ENCODE peak calls at places on chromosomes 6 and 20, in six cellular contexts. One of them, this sample, is unnamed.

GRCh38 chr6:11460837-11461661 is 76.5 kb upstream of the TMEM170B start:
- DNase-seq in thoracic aorta: no peak
- DNase-seq in cardiac fibroblast: no peak
- DNase-seq in MM.1S: peak; percentile 57
- DNase-seq in HFF-Myc: no peak
- DNase-seq in foreskin fibroblast: no peak
- DNase-seq in this sample: no peak

GRCh38 chr6:131917318-131917717 is 33.9 kb downstream of the CCN2 start:
- DNase-seq in thoracic aorta: no peak
- DNase-seq in cardiac fibroblast: no peak
- DNase-seq in MM.1S: peak; percentile 81
- DNase-seq in HFF-Myc: no peak
- DNase-seq in foreskin fibroblast: no peak
- DNase-seq in this sample: no peak

GRCh38 chr20:3681931-3682820 is at the start of gene ADAM33:
- DNase-seq in thoracic aorta: no peak
- DNase-seq in cardiac fibroblast: peak; percentile 59
- DNase-seq in MM.1S: no peak
- DNase-seq in HFF-Myc: no peak
- DNase-seq in foreskin fibroblast: peak; percentile 88
- DNase-seq in this sample: no peak

GRCh38 chr20:38842017-38842416 is 36.5 kb downstream of the PPP1R16B start:
- DNase-seq in thoracic aorta: no peak
- DNase-seq in cardiac fibroblast: no peak
- DNase-seq in MM.1S: peak; percentile 67
- DNase-seq in HFF-Myc: no peak
- DNase-seq in foreskin fibroblast: no peak
- DNase-seq in this sample: no peak

GRCh38 chr6:60643870-60644269 is 1642.2 kb downstream of the KHDRBS2 start:
- DNase-seq in thoracic aorta: no peak
- DNase-seq in cardiac fibroblast: no peak
- DNase-seq in MM.1S: no peak
- DNase-seq in HFF-Myc: no peak
- DNase-seq in foreskin fibroblast: no peak
- DNase-seq in this sample: no peak

GRCh38 chr20:19995220-19995863 is 21.8 kb upstream of the NAA20 start:
- DNase-seq in thoracic aorta: no peak
- DNase-seq in cardiac fibroblast: peak; percentile 78
- DNase-seq in MM.1S: peak; percentile 50
- DNase-seq in HFF-Myc: no peak
- DNase-seq in foreskin fibroblast: peak; percentile 82
- DNase-seq in this sample: peak; percentile 28

GRCh38 chr6:142275146-142276006 is 26.4 kb upstream of the ADGRG6 start:
- DNase-seq in thoracic aorta: no peak
- DNase-seq in cardiac fibroblast: no peak
- DNase-seq in MM.1S: no peak
- DNase-seq in HFF-Myc: no peak
- DNase-seq in foreskin fibroblast: peak; percentile 8
- DNase-seq in this sample: no peak

GRCh38 chr20:46709459-46710148 is at the start of gene SLC2A10:
- DNase-seq in thoracic aorta: no peak
- DNase-seq in cardiac fibroblast: peak; percentile 70
- DNase-seq in MM.1S: no peak
- DNase-seq in HFF-Myc: no peak
- DNase-seq in foreskin fibroblast: peak; percentile 85
- DNase-seq in this sample: peak; percentile 31

GRCh38 chr6:90818163-90818562 is 231.3 kb upstream of the MAP3K7 start:
- DNase-seq in thoracic aorta: no peak
- DNase-seq in cardiac fibroblast: no peak
- DNase-seq in MM.1S: no peak
- DNase-seq in HFF-Myc: no peak
- DNase-seq in foreskin fibroblast: no peak
- DNase-seq in this sample: no peak

GRCh38 chr6:167750956-167751358 is 75.8 kb upstream of the AFDN start:
- DNase-seq in thoracic aorta: no peak
- DNase-seq in cardiac fibroblast: no peak
- DNase-seq in MM.1S: no peak
- DNase-seq in HFF-Myc: no peak
- DNase-seq in foreskin fibroblast: no peak
- DNase-seq in this sample: no peak

GRCh38 chr20:41150664-41151063 is 13.3 kb downstream of the PLCG1 start:
- DNase-seq in thoracic aorta: no peak
- DNase-seq in cardiac fibroblast: no peak
- DNase-seq in MM.1S: no peak
- DNase-seq in HFF-Myc: no peak
- DNase-seq in foreskin fibroblast: peak; percentile 71
- DNase-seq in this sample: no peak

GRCh38 chr6:17714879-17715860 is 8.4 kb upstream of the NUP153 start:
- DNase-seq in thoracic aorta: no peak
- DNase-seq in cardiac fibroblast: peak; percentile 82
- DNase-seq in MM.1S: no peak
- DNase-seq in HFF-Myc: peak; percentile 89
- DNase-seq in foreskin fibroblast: peak; percentile 96
- DNase-seq in this sample: no peak

GRCh38 chr6:83270971-83271714 is 78.0 kb downstream of the RWDD2A start:
- DNase-seq in thoracic aorta: no peak
- DNase-seq in cardiac fibroblast: peak; percentile 61
- DNase-seq in MM.1S: no peak
- DNase-seq in HFF-Myc: peak; percentile 25
- DNase-seq in foreskin fibroblast: peak; percentile 79
- DNase-seq in this sample: no peak

GRCh38 chr6:82704048-82704447 is 340.4 kb downstream of the TPBG start:
- DNase-seq in thoracic aorta: no peak
- DNase-seq in cardiac fibroblast: no peak
- DNase-seq in MM.1S: no peak
- DNase-seq in HFF-Myc: peak; percentile 12
- DNase-seq in foreskin fibroblast: peak; percentile 19
- DNase-seq in this sample: no peak

GRCh38 chr20:63698739-63699465 is 2.5 kb downstream of the TNFRSF6B start:
- DNase-seq in thoracic aorta: no peak
- DNase-seq in cardiac fibroblast: peak; percentile 86
- DNase-seq in MM.1S: no peak
- DNase-seq in HFF-Myc: peak; percentile 67
- DNase-seq in foreskin fibroblast: peak; percentile 91
- DNase-seq in this sample: peak; percentile 78

GRCh38 chr6:170459451-170459850 is 93.7 kb downstream of the PSMB1 start:
- DNase-seq in thoracic aorta: no peak
- DNase-seq in cardiac fibroblast: peak; percentile 46
- DNase-seq in MM.1S: peak; percentile 23
- DNase-seq in HFF-Myc: no peak
- DNase-seq in foreskin fibroblast: peak; percentile 63
- DNase-seq in this sample: no peak

GRCh38 chr20:49306903-49307336 is 29.1 kb upstream of the ZNFX1 start:
- DNase-seq in thoracic aorta: no peak
- DNase-seq in cardiac fibroblast: no peak
- DNase-seq in MM.1S: no peak
- DNase-seq in HFF-Myc: no peak
- DNase-seq in foreskin fibroblast: no peak
- DNase-seq in this sample: peak; percentile 56

GRCh38 chr20:32539063-32539816 is 45.9 kb downstream of the NOL4L start:
- DNase-seq in thoracic aorta: no peak
- DNase-seq in cardiac fibroblast: no peak
- DNase-seq in MM.1S: no peak
- DNase-seq in HFF-Myc: no peak
- DNase-seq in foreskin fibroblast: no peak
- DNase-seq in this sample: no peak

GRCh38 chr6:163752446-163752845 is 337.9 kb downstream of the QKI start:
- DNase-seq in thoracic aorta: no peak
- DNase-seq in cardiac fibroblast: no peak
- DNase-seq in MM.1S: no peak
- DNase-seq in HFF-Myc: no peak
- DNase-seq in foreskin fibroblast: no peak
- DNase-seq in this sample: no peak

GRCh38 chr6:9126845-9127560 is 691.7 kb upstream of the SLC35B3 start:
- DNase-seq in thoracic aorta: no peak
- DNase-seq in cardiac fibroblast: peak; percentile 38
- DNase-seq in MM.1S: no peak
- DNase-seq in HFF-Myc: peak; percentile 61
- DNase-seq in foreskin fibroblast: peak; percentile 91
- DNase-seq in this sample: no peak

GRCh38 chr6:56734334-56734733 is 91.6 kb upstream of the DST start:
- DNase-seq in thoracic aorta: no peak
- DNase-seq in cardiac fibroblast: no peak
- DNase-seq in MM.1S: no peak
- DNase-seq in HFF-Myc: no peak
- DNase-seq in foreskin fibroblast: no peak
- DNase-seq in this sample: no peak

GRCh38 chr6:164455835-164456234 is 853.6 kb downstream of the C6orf118 start:
- DNase-seq in thoracic aorta: no peak
- DNase-seq in cardiac fibroblast: no peak
- DNase-seq in MM.1S: no peak
- DNase-seq in HFF-Myc: no peak
- DNase-seq in foreskin fibroblast: no peak
- DNase-seq in this sample: no peak

GRCh38 chr6:49342410-49342809 is 120.6 kb downstream of the MMUT start:
- DNase-seq in thoracic aorta: no peak
- DNase-seq in cardiac fibroblast: no peak
- DNase-seq in MM.1S: no peak
- DNase-seq in HFF-Myc: no peak
- DNase-seq in foreskin fibroblast: no peak
- DNase-seq in this sample: no peak

GRCh38 chr6:99746261-99746895 is 139.7 kb downstream of the PRDM13 start:
- DNase-seq in thoracic aorta: no peak
- DNase-seq in cardiac fibroblast: peak; percentile 86
- DNase-seq in MM.1S: peak; percentile 76
- DNase-seq in HFF-Myc: peak; percentile 61
- DNase-seq in foreskin fibroblast: peak; percentile 81
- DNase-seq in this sample: peak; percentile 49
- TF ChIP-seq CTCF in thoracic aorta: peak; percentile 77
- TF ChIP-seq CTCF in cardiac fibroblast: peak; percentile 87
- TF ChIP-seq CTCF in MM.1S: peak; percentile 78
- TF ChIP-seq CTCF in HFF-Myc: peak; percentile 66
- TF ChIP-seq CTCF in foreskin fibroblast: peak; percentile 73
- TF ChIP-seq CTCF in this sample: peak; percentile 80

GRCh38 chr6:151242420-151242841 is 2.7 kb downstream of the AKAP12 start:
- DNase-seq in thoracic aorta: no peak
- DNase-seq in cardiac fibroblast: peak; percentile 14
- DNase-seq in MM.1S: no peak
- DNase-seq in HFF-Myc: no peak
- DNase-seq in foreskin fibroblast: peak; percentile 28
- DNase-seq in this sample: peak; percentile 24

GRCh38 chr6:151239603-151240035 is at the start of gene AKAP12:
- DNase-seq in thoracic aorta: no peak
- DNase-seq in cardiac fibroblast: peak; percentile 63
- DNase-seq in MM.1S: no peak
- DNase-seq in HFF-Myc: no peak
- DNase-seq in foreskin fibroblast: peak; percentile 74
- DNase-seq in this sample: no peak

GRCh38 chr6:151241853-151242252 is 2.1 kb downstream of the AKAP12 start:
- DNase-seq in thoracic aorta: no peak
- DNase-seq in cardiac fibroblast: peak; percentile 10
- DNase-seq in MM.1S: no peak
- DNase-seq in HFF-Myc: no peak
- DNase-seq in foreskin fibroblast: peak; percentile 11
- DNase-seq in this sample: no peak

GRCh38 chr6:151240036-151240685 is 394 bp downstream of the AKAP12 start:
- DNase-seq in thoracic aorta: peak; percentile 60
- DNase-seq in cardiac fibroblast: peak; percentile 82
- DNase-seq in MM.1S: no peak
- DNase-seq in HFF-Myc: peak; percentile 32
- DNase-seq in foreskin fibroblast: peak; percentile 94
- DNase-seq in this sample: peak; percentile 89

DNA sequence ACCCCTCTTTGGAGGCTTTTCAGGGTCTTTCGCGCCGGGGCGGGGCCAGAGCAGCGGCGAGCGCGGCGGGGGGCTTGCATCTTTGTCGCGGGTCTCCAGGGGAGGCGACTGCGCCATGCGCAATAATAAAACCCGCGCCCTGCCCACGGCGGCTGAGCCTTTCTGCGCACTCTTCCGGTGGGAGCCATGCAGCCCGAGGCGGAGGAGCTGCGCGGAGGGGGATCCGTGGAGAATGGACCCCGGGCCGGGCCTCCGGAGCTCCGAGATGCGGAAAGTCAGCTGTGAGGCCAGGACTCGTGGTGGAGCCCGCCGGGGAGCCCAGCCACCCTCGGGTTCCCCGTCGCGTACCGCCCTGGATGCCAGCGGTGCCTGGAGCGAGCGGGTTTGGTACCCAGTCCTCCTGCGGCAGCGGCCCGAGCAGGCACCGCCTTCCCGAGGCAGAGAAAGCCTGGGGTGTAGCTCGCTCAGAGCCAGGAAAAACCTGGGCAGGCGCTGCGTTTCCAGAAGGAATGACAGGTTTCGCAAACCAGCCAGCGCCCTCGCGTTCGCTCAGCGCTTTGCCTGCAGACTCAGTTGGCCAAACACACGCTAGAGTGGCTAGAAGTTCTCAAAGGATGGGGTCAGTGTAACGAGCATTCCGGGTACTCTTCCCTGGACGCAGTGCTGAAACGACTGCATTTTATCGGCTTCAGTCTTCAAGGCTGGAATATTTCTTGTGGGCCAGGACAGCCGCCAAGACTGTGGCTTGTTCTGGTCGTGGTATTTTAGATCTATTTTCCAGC is 1.3 kb downstream of the AKAP12 start:
- DNase-seq in thoracic aorta: no peak
- DNase-seq in cardiac fibroblast: peak; percentile 82
- DNase-seq in MM.1S: no peak
- DNase-seq in HFF-Myc: peak; percentile 4
- DNase-seq in foreskin fibroblast: peak; percentile 78
- DNase-seq in this sample: peak; percentile 59
- H3K4me3 ChIP-seq in thoracic aorta: peak overlapping the region; percentile 94
- H3K4me3 ChIP-seq in cardiac fibroblast: peak overlapping the region; percentile 89
- H3K4me3 ChIP-seq in MM.1S: no peak overlapping the region
- H3K4me3 ChIP-seq in HFF-Myc: peak overlapping the region; percentile 65
- H3K4me3 ChIP-seq in foreskin fibroblast: peak overlapping the region; percentile 61
- H3K4me3 ChIP-seq in this sample: peak overlapping the region; percentile 80

GRCh38 chr6:51842066-51842465 is 245.3 kb downstream of the PKHD1 start:
- DNase-seq in thoracic aorta: no peak
- DNase-seq in cardiac fibroblast: no peak
- DNase-seq in MM.1S: no peak
- DNase-seq in HFF-Myc: no peak
- DNase-seq in foreskin fibroblast: no peak
- DNase-seq in this sample: no peak

GRCh38 chr6:51846531-51846930 is 240.9 kb downstream of the PKHD1 start:
- DNase-seq in thoracic aorta: no peak
- DNase-seq in cardiac fibroblast: no peak
- DNase-seq in MM.1S: no peak
- DNase-seq in HFF-Myc: no peak
- DNase-seq in foreskin fibroblast: no peak
- DNase-seq in this sample: no peak

GRCh38 chr6:51843470-51844390 is 243.7 kb downstream of the PKHD1 start:
- DNase-seq in thoracic aorta: no peak
- DNase-seq in cardiac fibroblast: no peak
- DNase-seq in MM.1S: no peak
- DNase-seq in HFF-Myc: no peak
- DNase-seq in foreskin fibroblast: no peak
- DNase-seq in this sample: no peak

GRCh38 chr6:51842487-51843469 is 244.6 kb downstream of the PKHD1 start:
- DNase-seq in thoracic aorta: no peak
- DNase-seq in cardiac fibroblast: no peak
- DNase-seq in MM.1S: no peak
- DNase-seq in HFF-Myc: no peak
- DNase-seq in foreskin fibroblast: no peak
- DNase-seq in this sample: no peak

GRCh38 chr6:51844391-51844735 is 243.1 kb downstream of the PKHD1 start:
- DNase-seq in thoracic aorta: no peak
- DNase-seq in cardiac fibroblast: no peak
- DNase-seq in MM.1S: peak; percentile 22
- DNase-seq in HFF-Myc: no peak
- DNase-seq in foreskin fibroblast: no peak
- DNase-seq in this sample: peak; percentile 72
- TF ChIP-seq CTCF in thoracic aorta: no peak
- TF ChIP-seq CTCF in cardiac fibroblast: no peak
- TF ChIP-seq CTCF in MM.1S: peak; percentile 50
- TF ChIP-seq CTCF in HFF-Myc: no peak
- TF ChIP-seq CTCF in foreskin fibroblast: no peak
- TF ChIP-seq CTCF in this sample: peak; percentile 95

GRCh38 chr20:45436732-45437485 is 21.0 kb downstream of the PIGT start:
- DNase-seq in thoracic aorta: peak; percentile 61
- DNase-seq in cardiac fibroblast: peak; percentile 89
- DNase-seq in MM.1S: peak; percentile 91
- DNase-seq in HFF-Myc: peak; percentile 49
- DNase-seq in foreskin fibroblast: peak; percentile 93
- DNase-seq in this sample: peak; percentile 88
- H3K4me3 ChIP-seq in thoracic aorta: peak overlapping the region; percentile 85
- H3K4me3 ChIP-seq in cardiac fibroblast: peak overlapping the region; percentile 66
- H3K4me3 ChIP-seq in MM.1S: peak overlapping the region; percentile 67
- H3K4me3 ChIP-seq in HFF-Myc: peak overlapping the region; percentile 56
- H3K4me3 ChIP-seq in foreskin fibroblast: peak overlapping the region; percentile 60
- H3K4me3 ChIP-seq in this sample: peak overlapping the region; percentile 75